ENCODE peak calls at places on chromosomes 7 and 10, in five cellular contexts. X is psoas muscle; N is NAMALWA; J is stimulated activated naive CD4-positive, alpha-beta T cell; E is Daoy. K is an unnamed sample.

GRCh38 chr7:25098096-25099046 is 26.7 kb downstream of the CYCS start:
- DNase-seq in X (peak), N (peak), J (peak), E (peak), K (peak)

GRCh38 chr10:123891147-123892011 is at the start of gene CPXM2:
- DNase-seq in X (peak), N (no peak), J (no peak), E (peak), K (no peak)

GRCh38 chr10:77832243-77832642 is 94.3 kb downstream of the DLG5 start:
- DNase-seq in X (peak), N (no peak), J (no peak), E (no peak), K (no peak)

GRCh38 chr7:101232141-101232821 is 5.3 kb downstream of the CLDN15 start:
- DNase-seq in X (no peak), N (no peak), J (no peak), E (no peak), K (no peak)

GRCh38 chr7:4661871-4662270 is 20.2 kb upstream of the FOXK1 start:
- DNase-seq in X (peak), N (no peak), J (no peak), E (no peak), K (no peak)

GRCh38 chr10:15027741-15028140 is 16.0 kb upstream of the OLAH start:
- DNase-seq in X (no peak), N (no peak), J (no peak), E (no peak), K (no peak)

GRCh38 chr10:37701781-37702493 is 155.5 kb downstream of the ZNF248 start:
- DNase-seq in X (no peak), N (no peak), J (no peak), E (no peak), K (no peak)

GRCh38 chr7:129270077-129270476 is 45.2 kb downstream of the AHCYL2 start:
- DNase-seq in X (no peak), N (no peak), J (no peak), E (no peak), K (no peak)

GRCh38 chr7:155296006-155296787 is 1.5 kb upstream of the INSIG1 start:
- DNase-seq in X (no peak), N (no peak), J (no peak), E (no peak), K (no peak)

GRCh38 chr10:74589226-74589673 is 237.2 kb upstream of the KAT6B start:
- DNase-seq in X (peak), N (peak), J (peak), E (peak), K (peak)

GRCh38 chr7:148721390-148721789 is 22.7 kb downstream of the CUL1 start:
- DNase-seq in X (no peak), N (no peak), J (no peak), E (no peak), K (no peak)

GRCh38 chr7:106425017-106425719 is 140.4 kb upstream of the NAMPT start:
- DNase-seq in X (peak), N (peak), J (no peak), E (peak), K (peak)

GRCh38 chr7:13489386-13489785 is 500.1 kb downstream of the ETV1 start:
- DNase-seq in X (no peak), N (no peak), J (no peak), E (no peak), K (no peak)